ENCODE peak calls at places on chromosomes 11 and 22, in seven cellular contexts. O is EL; R is NCI-H2081; H is SJSA1; J is activated naive CD8-positive, alpha-beta T cell treated with anti-CD3 and anti-CD28 coated beads, Interleukin-2, amount 50 U/mL, for 24 hours; Z is GM13976; G is astrocyte of the spinal cord. U is an unnamed sample.
A peak's percentile ranks its signal among the peaks of the same experiment; 100 is the strongest.

GRCh38 chr11:17352925-17353227 is 1.3 kb downstream of the NCR3LG1 start:
- DNase-seq in O (peak; percentile 44), R (peak; percentile 60), H (no peak), J (peak; percentile 53), Z (no peak), G (no peak), U (peak; percentile 7)

GRCh38 chr11:76077575-76078150 is 128.6 kb downstream of the WNT11 start:
- DNase-seq in O (peak; percentile 50), R (no peak), H (no peak), J (no peak), Z (no peak), G (peak; percentile 23), U (no peak)

GRCh38 chr11:19903620-19904069 is 191.0 kb downstream of the NAV2 start:
- DNase-seq in O (peak; percentile 77), R (peak; percentile 62), H (peak; percentile 60), J (peak; percentile 66), Z (peak; percentile 33), G (peak; percentile 81), U (peak; percentile 62)

GRCh38 chr11:101446238-101446637 is 137.6 kb downstream of the TRPC6 start:
- DNase-seq in O (peak; percentile 89), R (no peak), H (no peak), J (no peak), Z (no peak), G (peak; percentile 32), U (peak; percentile 18)

GRCh38 chr11:63567044-63567840 is 4.1 kb upstream of the PLAAT2 start:
- DNase-seq in O (peak; percentile 82), R (peak; percentile 18), H (peak; percentile 96), J (peak; percentile 43), Z (peak; percentile 68), G (peak; percentile 86), U (peak; percentile 84)

GRCh38 chr11:126929186-126930085 is 71.1 kb downstream of the KIRREL3 start:
- DNase-seq in O (peak; percentile 68), R (no peak), H (no peak), J (no peak), Z (no peak), G (peak; percentile 84), U (peak; percentile 48)

GRCh38 chr11:64863381-64864060 is 14.9 kb downstream of the EHD1 start:
- DNase-seq in O (no peak), R (no peak), H (no peak), J (peak; percentile 18), Z (no peak), G (no peak), U (no peak)

GRCh38 chr11:58444285-58444684 is 2.2 kb upstream of the OR5B12 start:
- DNase-seq in O (no peak), R (no peak), H (no peak), J (no peak), Z (no peak), G (no peak), U (no peak)

GRCh38 chr11:34263462-34264186 is 94.2 kb downstream of the ABTB2 start:
- DNase-seq in O (peak; percentile 64), R (peak; percentile 87), H (no peak), J (no peak), Z (no peak), G (peak; percentile 92), U (peak; percentile 78)

GRCh38 chr11:112525270-112525669 is 264.6 kb upstream of the PLET1 start:
- DNase-seq in O (peak; percentile 51), R (no peak), H (no peak), J (no peak), Z (no peak), G (peak; percentile 42), U (peak; percentile 91)

GRCh38 chr11:77820565-77821348 is at the start of the genes AAMDC and RSF1:
- DNase-seq in O (peak; percentile 99), R (peak; percentile 96), H (peak; percentile 95), J (peak; percentile 97), Z (peak; percentile 96), G (peak; percentile 99), U (peak; percentile 98)

GRCh38 chr11:69444381-69445130 is 36.9 kb upstream of the LINC01488 start:
- DNase-seq in O (peak; percentile 74), R (no peak), H (no peak), J (peak; percentile 17), Z (no peak), G (peak; percentile 78), U (peak; percentile 83)

GRCh38 chr22:46681010-46681409 is 57.0 kb downstream of the CERK start:
- DNase-seq in O (no peak), R (no peak), H (no peak), J (no peak), Z (peak; percentile 66), G (no peak), U (no peak)

GRCh38 chr11:69320326-69320725 is 26.4 kb downstream of the MYEOV start:
- DNase-seq in O (peak; percentile 65), R (no peak), H (peak; percentile 91), J (no peak), Z (no peak), G (no peak), U (peak; percentile 75)

GRCh38 chr11:19819148-19819547 is 106.5 kb downstream of the NAV2 start:
- DNase-seq in O (no peak), R (no peak), H (no peak), J (no peak), Z (no peak), G (no peak), U (no peak)

GRCh38 chr22:50282361-50283144 is 12.4 kb upstream of the MAPK11 start:
- DNase-seq in O (peak; percentile 87), R (no peak), H (peak; percentile 88), J (no peak), Z (no peak), G (peak; percentile 68), U (peak; percentile 77)